ENCODE peak calls at places on chromosomes 5 and 9, in four cellular contexts. R is transverse colon, S is foreskin fibroblast, Y is OCI-LY7. B is an unnamed sample.

GRCh38 chr5:34655354-34655991 is 655 bp upstream of the RAI14 start:
- DNase-seq in R (peak; percentile 51), S (peak; percentile 82), Y (no peak), B (peak; percentile 62)

GRCh38 chr9:80188579-80188978 is 616.8 kb downstream of the TLE4 start:
- DNase-seq in R (no peak), S (no peak), Y (peak; percentile 2), B (no peak)

GRCh38 chr5:116576043-116576713 is 1.6 kb upstream of the SEMA6A start:
- DNase-seq in R (peak; percentile 71), S (peak; percentile 30), Y (peak; percentile 35), B (peak; percentile 77)

GRCh38 chr5:23820764-23821471 is 313.5 kb downstream of the PRDM9 start:
- DNase-seq in R (no peak), S (no peak), Y (peak; percentile 1), B (peak; percentile 11)

GRCh38 chr5:43193952-43194321 is 1.9 kb downstream of the NIM1K start:
- DNase-seq in R (no peak), S (peak; percentile 41), Y (no peak), B (peak; percentile 54)

GRCh38 chr5:113512341-113512740 is 1.2 kb upstream of the YTHDC2 start:
- DNase-seq in R (no peak), S (no peak), Y (no peak), B (no peak)

GRCh38 chr9:135973276-135974219 is 12.4 kb upstream of the UBAC1 start:
- DNase-seq in R (no peak), S (no peak), Y (no peak), B (no peak)

GRCh38 chr9:87770616-87771015 is 44.7 kb downstream of the CTSL start:
- DNase-seq in R (no peak), S (no peak), Y (no peak), B (no peak)

GRCh38 chr5:59800375-59800893 is 93.1 kb downstream of the PDE4D start:
- DNase-seq in R (no peak), S (no peak), Y (peak; percentile 8), B (no peak)

GRCh38 chr5:132266031-132266835 is 8.7 kb downstream of the PDLIM4 start:
- DNase-seq in R (no peak), S (no peak), Y (no peak), B (no peak)

GRCh38 chr9:30201024-30201423 is 2183.4 kb upstream of the ACO1 start:
- DNase-seq in R (no peak), S (no peak), Y (no peak), B (no peak)

B was measured in AG08396.